ENCODE peak calls at places on chromosomes 3 and 15, in ten cellular contexts. S, Z, D, B, R, P, C, G, U and X are unnamed samples.

GRCh38 chr15:24633082-24633481 is 42.5 kb upstream of the NPAP1 start:
- DNase-seq in G (no peak), B (no peak), S (no peak), C (no peak), R (no peak), Z (no peak), D (no peak), P (no peak), U (no peak), X (no peak)

GRCh38 chr3:108818404-108818803 is 4.2 kb upstream of the TRAT1 start:
- DNase-seq in R (peak; percentile 52), C (no peak), G (no peak), S (peak; percentile 14), U (peak; percentile 5), Z (no peak), P (no peak), B (no peak), D (peak; percentile 23), X (no peak)

GRCh38 chr3:49500408-49501257 is 30.6 kb downstream of the DAG1 start:
- DNase-seq in G (no peak), U (no peak), S (no peak), D (no peak), B (no peak), C (no peak), P (no peak), Z (no peak), R (peak; percentile 92), X (no peak)

GRCh38 chr3:149879872-149880271 is 66.9 kb downstream of the RNF13 start:
- DNase-seq in G (peak; percentile 73), P (no peak), B (no peak), Z (peak; percentile 14), D (peak; percentile 2), R (peak; percentile 68), C (no peak), U (no peak), S (no peak), X (peak; percentile 80)

GRCh38 chr15:67107014-67107812 is 41.8 kb downstream of the SMAD3 start:
- DNase-seq in B (no peak), D (no peak), R (peak; percentile 100), P (no peak), Z (no peak), S (no peak), C (no peak), G (no peak), U (no peak), X (no peak)

GRCh38 chr15:29698030-29698701 is 124.1 kb downstream of the TJP1 start:
- DNase-seq in R (peak; percentile 96), P (no peak), S (peak; percentile 7), Z (no peak), D (no peak), B (no peak), G (no peak), C (peak; percentile 91), U (peak; percentile 75), X (no peak)

GRCh38 chr15:43998607-43999006 is 171.8 kb downstream of the WDR76 start:
- DNase-seq in C (no peak), G (peak; percentile 29), S (no peak), B (no peak), Z (no peak), U (no peak), R (peak; percentile 16), P (no peak), D (no peak), X (peak; percentile 49)

GRCh38 chr15:94671845-94672524 is 440.6 kb downstream of the MCTP2 start:
- DNase-seq in R (peak; percentile 9), S (peak; percentile 42), G (peak; percentile 19), P (peak; percentile 33), Z (no peak), B (no peak), D (no peak), U (no peak), C (no peak), X (peak; percentile 16)

GRCh38 chr3:88000853-88001252 is 58.0 kb downstream of the CGGBP1 start:
- DNase-seq in G (no peak), R (no peak), U (no peak), S (no peak), Z (no peak), C (no peak), P (no peak), D (no peak), B (no peak), X (no peak)

GRCh38 chr3:167684389-167684993 is 30.7 kb upstream of the WDR49 start:
- DNase-seq in R (peak; percentile 54), U (peak; percentile 20), P (peak; percentile 56), S (peak; percentile 51), D (peak; percentile 22), G (peak; percentile 82), Z (peak; percentile 73), C (peak; percentile 49), B (no peak), X (peak; percentile 69)

GRCh38 chr3:149902498-149903139 is 68.1 kb downstream of the PFN2 start:
- DNase-seq in S (no peak), B (no peak), G (no peak), U (no peak), C (no peak), P (no peak), R (no peak), Z (no peak), D (no peak), X (no peak)

GRCh38 chr3:17077614-17078013 is 192.9 kb downstream of the PLCL2 start:
- DNase-seq in S (no peak), C (no peak), P (no peak), D (no peak), U (no peak), B (no peak), G (no peak), R (no peak), Z (no peak), X (no peak)

GRCh38 chr3:126908752-126909275 is 74.1 kb upstream of the PLXNA1 start:
- DNase-seq in R (no peak), B (no peak), P (no peak), D (no peak), Z (no peak), U (no peak), S (no peak), G (no peak), C (no peak), X (no peak)

GRCh38 chr3:38455639-38456430 is 2.1 kb downstream of the ACVR2B start:
- DNase-seq in U (no peak), B (no peak), R (no peak), C (no peak), P (peak; percentile 50), G (no peak), S (no peak), D (no peak), Z (no peak), X (no peak)

GRCh38 chr3:187828571-187829452 is 83.5 kb upstream of the BCL6 start:
- DNase-seq in R (no peak), C (no peak), D (no peak), S (no peak), G (no peak), B (no peak), U (no peak), Z (no peak), P (no peak), X (no peak)

GRCh38 chr3:156449712-156450574 is 105.0 kb downstream of the SSR3 start:
- DNase-seq in C (peak; percentile 46), D (no peak), G (peak; percentile 20), S (peak; percentile 5), Z (peak; percentile 45), U (no peak), B (no peak), P (peak; percentile 10), R (peak; percentile 32), X (peak; percentile 36)

GRCh38 chr3:4219227-4219568 is 84.0 kb upstream of the SETMAR start:
- DNase-seq in P (no peak), C (no peak), B (no peak), D (no peak), G (no peak), U (no peak), R (no peak), S (no peak), Z (no peak), X (no peak)